ENCODE peak calls at places on chromosomes 1 and 21, in eight cellular contexts. Q, W, C, U, M, O, L and F are unnamed samples.

GRCh38 chr1:151918156-151918555 is 8.8 kb upstream of the THEM4 start:
- DNase-seq in Q (no peak), W (no peak), C (no peak), U (no peak), M (no peak), O (no peak), L (no peak), F (no peak)

GRCh38 chr1:44587796-44588460 is 86.4 kb downstream of the TMEM53 start:
- DNase-seq in Q (no peak), W (no peak), C (no peak), U (no peak), M (no peak), O (no peak), L (peak; percentile 61), F (no peak)

GRCh38 chr1:227759345-227760300 is 24.4 kb downstream of the SNAP47 start:
- DNase-seq in Q (peak; percentile 96), W (no peak), C (peak; percentile 99), U (peak; percentile 71), M (no peak), O (no peak), L (peak; percentile 82), F (peak; percentile 92)

GRCh38 chr1:225999912-226000337 is 782 bp upstream of the SDE2 start:
- DNase-seq in Q (peak; percentile 53), W (no peak), C (peak; percentile 90), U (no peak), M (no peak), O (no peak), L (no peak), F (no peak)

GRCh38 chr1:167524651-167525050 is 6.3 kb upstream of the CD247 start:
- DNase-seq in Q (no peak), W (no peak), C (no peak), U (no peak), M (no peak), O (no peak), L (no peak), F (no peak)

GRCh38 chr1:200099040-200099439 is 71.5 kb downstream of the NR5A2 start:
- DNase-seq in Q (peak; percentile 61), W (no peak), C (no peak), U (peak; percentile 15), M (no peak), O (no peak), L (no peak), F (no peak)

GRCh38 chr1:89125571-89126233 is at the start of gene GBP2:
- DNase-seq in Q (peak; percentile 87), W (no peak), C (peak; percentile 92), U (no peak), M (no peak), O (no peak), L (peak; percentile 90), F (peak; percentile 45)

GRCh38 chr1:47578862-47579419 is 141.1 kb downstream of the FOXD2 start:
- DNase-seq in Q (no peak), W (peak; percentile 20), C (peak; percentile 46), U (no peak), M (no peak), O (no peak), L (no peak), F (no peak)

GRCh38 chr1:113903496-113904291 is 905 bp downstream of the AP4B1 start:
- DNase-seq in Q (peak; percentile 2), W (no peak), C (no peak), U (no peak), M (no peak), O (no peak), L (no peak), F (no peak)

GRCh38 chr21:39184050-39184980 is 1.1 kb upstream of the PSMG1 start:
- DNase-seq in Q (no peak), W (no peak), C (peak; percentile 17), U (no peak), M (no peak), O (no peak), L (no peak), F (no peak)

GRCh38 chr21:43811262-43812105 is 22.1 kb downstream of the RRP1 start:
- DNase-seq in Q (no peak), W (peak; percentile 68), C (no peak), U (no peak), M (peak; percentile 65), O (no peak), L (no peak), F (no peak)

GRCh38 chr1:31297273-31298247 is 728 bp downstream of the ZCCHC17 start:
- DNase-seq in Q (peak; percentile 11), W (peak; percentile 61), C (peak; percentile 27), U (no peak), M (no peak), O (no peak), L (peak; percentile 50), F (no peak)

GRCh38 chr1:206068314-206068713 is 15.3 kb downstream of the RHEX start:
- DNase-seq in Q (no peak), W (no peak), C (no peak), U (no peak), M (no peak), O (no peak), L (no peak), F (no peak)

GRCh38 chr1:108534748-108535147 is 25.2 kb upstream of the EEIG2 start:
- DNase-seq in Q (no peak), W (no peak), C (no peak), U (no peak), M (no peak), O (no peak), L (no peak), F (no peak)

GRCh38 chr1:224539971-224540370 is 76.1 kb upstream of the CNIH3 start:
- DNase-seq in Q (peak; percentile 55), W (no peak), C (peak; percentile 66), U (no peak), M (no peak), O (no peak), L (no peak), F (no peak)

GRCh38 chr1:152167835-152168534 is 9.0 kb upstream of the RPTN start:
- DNase-seq in Q (peak; percentile 47), W (no peak), C (peak; percentile 95), U (no peak), M (no peak), O (no peak), L (peak; percentile 96), F (peak; percentile 85)

GRCh38 chr1:24022611-24023359 is 42.7 kb upstream of the SRSF10 start:
- DNase-seq in Q (peak; percentile 81), W (peak; percentile 57), C (peak; percentile 85), U (no peak), M (no peak), O (no peak), L (peak; percentile 82), F (no peak)

GRCh38 chr21:30336596-30336995 is 898 bp downstream of the KRTAP27-1 start:
- DNase-seq in Q (no peak), W (no peak), C (peak; percentile 75), U (no peak), M (no peak), O (no peak), L (no peak), F (no peak)

GRCh38 chr1:95497566-95497965 is 263.6 kb downstream of the RWDD3 start:
- DNase-seq in Q (no peak), W (no peak), C (no peak), U (no peak), M (no peak), O (no peak), L (no peak), F (no peak)

GRCh38 chr1:225911207-225912130 is 12.6 kb downstream of the PYCR2 start:
- DNase-seq in Q (peak; percentile 41), W (peak; percentile 92), C (peak; percentile 40), U (peak; percentile 50), M (peak; percentile 97), O (no peak), L (no peak), F (no peak)

DNA sequence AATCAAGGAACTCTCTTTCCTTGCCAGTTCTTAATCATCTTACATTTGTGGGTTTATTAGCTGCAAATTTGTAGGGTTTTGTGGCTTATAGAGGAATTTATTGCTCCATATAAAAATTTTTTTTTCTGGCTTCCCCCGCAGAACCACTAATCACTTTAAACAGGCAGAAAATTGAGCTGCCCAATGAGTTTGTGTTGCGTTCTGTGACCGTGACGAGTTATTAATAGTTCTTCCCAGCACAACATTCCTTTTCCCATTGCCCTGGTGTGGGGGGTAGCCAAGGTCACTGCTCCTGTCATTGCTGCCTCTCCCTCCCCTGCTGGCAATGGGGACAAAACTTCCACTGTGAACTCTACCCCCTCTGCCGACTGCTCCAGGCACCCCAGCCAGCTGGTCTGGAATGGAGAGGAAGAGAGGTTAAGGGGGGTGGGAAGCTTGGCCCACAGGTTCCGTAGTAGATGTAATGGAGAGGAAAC is 55.1 kb downstream of the UBE2T start:
- DNase-seq in Q (peak; percentile 31), W (no peak), C (peak; percentile 42), U (peak; percentile 64), M (no peak), O (no peak), L (no peak), F (no peak)
- TF ChIP-seq CTCF in Q (peak; percentile 6), W (no peak), C (no peak), U (no peak), M (no peak), O (peak; percentile 45), L (no peak), F (no peak)

GRCh38 chr1:212683357-212683722 is 16.3 kb downstream of the BATF3 start:
- DNase-seq in Q (no peak), W (peak; percentile 46), C (no peak), U (no peak), M (peak; percentile 78), O (no peak), L (no peak), F (no peak)
- H3K4me3 ChIP-seq in Q (no peak overlapping the region), W (no peak overlapping the region), C (no peak overlapping the region), U (no peak overlapping the region), M (no peak overlapping the region), O (no peak overlapping the region), L (no peak overlapping the region), F (no peak overlapping the region)

DNA sequence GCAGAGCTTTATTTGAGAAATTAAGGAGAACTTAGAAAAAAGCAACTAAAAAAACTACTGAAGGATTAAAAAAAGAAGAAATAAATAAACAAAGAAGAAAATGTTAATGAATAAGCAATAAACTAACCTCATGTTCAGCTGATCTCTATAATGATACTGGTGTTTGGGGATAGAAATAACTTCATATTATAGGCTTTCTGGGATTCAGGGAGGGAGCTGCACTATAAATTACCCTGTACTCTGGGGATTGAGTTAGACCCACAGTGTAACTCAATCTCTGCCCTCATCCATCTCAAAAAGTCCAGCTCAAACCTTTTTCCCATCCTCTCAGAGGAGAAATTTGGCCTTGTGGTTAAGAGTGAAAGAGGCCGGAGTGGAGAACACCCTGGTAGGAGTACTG is 33.8 kb upstream of the CCN1 start:
- DNase-seq in Q (no peak), W (no peak), C (no peak), U (no peak), M (no peak), O (no peak), L (no peak), F (no peak)
- TF ChIP-seq CTCF in Q (no peak), W (no peak), C (no peak), U (no peak), M (no peak), O (no peak), L (no peak), F (no peak)

DNA sequence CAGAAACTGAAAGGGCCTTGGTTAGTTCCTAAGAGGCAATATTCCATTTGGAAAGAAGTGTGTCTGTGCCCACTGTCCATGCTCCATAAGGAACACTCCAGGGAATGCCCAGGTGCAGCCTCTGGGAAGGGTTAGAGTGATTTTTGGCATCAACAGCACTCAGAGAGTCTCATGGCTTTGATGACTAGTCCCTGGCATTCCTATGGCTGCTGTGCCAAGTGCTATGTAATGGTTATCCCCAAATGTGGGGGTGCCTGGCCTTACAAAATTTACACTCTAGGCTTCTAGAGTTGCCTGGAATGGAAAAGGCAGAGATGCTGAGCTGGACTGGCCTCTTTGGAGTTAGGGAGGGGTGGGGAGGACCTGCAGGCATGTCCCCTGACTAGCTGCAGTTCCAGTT is 75.0 kb upstream of the BCAR3 start:
- DNase-seq in Q (no peak), W (no peak), C (no peak), U (no peak), M (no peak), O (no peak), L (no peak), F (no peak)
- H3K4me3 ChIP-seq in Q (no peak overlapping the region), W (no peak overlapping the region), C (no peak overlapping the region), U (no peak overlapping the region), M (no peak overlapping the region), O (no peak overlapping the region), L (no peak overlapping the region), F (no peak overlapping the region)